ENCODE peak calls at places on chromosomes 11 and 22, in six cellular contexts. M, W, R, Q, C and V are unnamed samples.

GRCh38 chr11:75734491-75735180 is 17.0 kb downstream of the MOGAT2 start:
- DNase-seq in Q (no peak), R (no peak), C (no peak), M (no peak), W (no peak), V (no peak)

GRCh38 chr11:59145534-59145933 is 2.9 kb downstream of the FAM111A start:
- DNase-seq in M (peak; percentile 86), Q (no peak), C (peak; percentile 76), R (no peak), W (no peak), V (peak; percentile 90)

GRCh38 chr11:91819195-91819594 is 405.4 kb upstream of the FAT3 start:
- DNase-seq in C (no peak), M (no peak), R (no peak), Q (no peak), W (no peak), V (no peak)

GRCh38 chr22:30830907-30831306 is 136.2 kb downstream of the OSBP2 start:
- DNase-seq in W (peak; percentile 80), M (peak; percentile 92), R (peak; percentile 36), Q (no peak), C (peak; percentile 96), V (peak; percentile 98)

GRCh38 chr11:108629274-108629673 is 35.6 kb upstream of the DDX10 start:
- DNase-seq in C (no peak), Q (no peak), W (no peak), M (no peak), R (no peak), V (no peak)

GRCh38 chr11:118319031-118319814 is 14.7 kb downstream of the CD3E start:
- DNase-seq in C (no peak), W (no peak), Q (no peak), M (no peak), R (no peak), V (no peak)

GRCh38 chr11:66421492-66422205 is 814 bp downstream of the NPAS4 start:
- DNase-seq in M (peak; percentile 91), W (peak; percentile 77), C (peak; percentile 91), R (peak; percentile 88), Q (peak; percentile 91), V (peak; percentile 90)

GRCh38 chr11:125542709-125543108 is 26.6 kb upstream of the EI24 start:
- DNase-seq in R (no peak), Q (no peak), C (no peak), M (no peak), W (no peak), V (no peak)

GRCh38 chr11:130475426-130476053 is 27.1 kb downstream of the ADAMTS15 start:
- DNase-seq in M (peak; percentile 34), C (no peak), Q (no peak), R (no peak), W (no peak), V (no peak)

GRCh38 chr11:126945319-126945718 is 55.3 kb downstream of the KIRREL3 start:
- DNase-seq in R (no peak), C (no peak), W (no peak), M (no peak), Q (no peak), V (no peak)

GRCh38 chr11:33867996-33868645 is 23.8 kb downstream of the LMO2 start:
- DNase-seq in R (no peak), M (no peak), Q (no peak), C (no peak), W (no peak), V (no peak)

GRCh38 chr11:58739725-58740430 is 8.1 kb upstream of the GLYAT start:
- DNase-seq in W (no peak), Q (no peak), M (no peak), R (no peak), C (no peak), V (peak; percentile 2)

GRCh38 chr22:33328789-33329296 is 270.7 kb upstream of the SYN3 start:
- DNase-seq in C (peak; percentile 51), Q (no peak), W (peak; percentile 27), M (no peak), R (no peak), V (peak; percentile 19)

GRCh38 chr22:43228330-43228729 is 41.4 kb upstream of the TTLL12 start:
- DNase-seq in R (no peak), W (no peak), Q (no peak), M (peak; percentile 55), C (peak; percentile 35), V (peak; percentile 31)

GRCh38 chr11:128720522-128720985 is 26.7 kb downstream of the FLI1 start:
- DNase-seq in M (no peak), C (peak; percentile 47), R (no peak), W (no peak), Q (peak; percentile 88), V (peak; percentile 72)
- H3K4me3 ChIP-seq in M (no peak overlapping the region), C (no peak overlapping the region), R (no peak overlapping the region), W (no peak overlapping the region), Q (peak overlapping the region; percentile 2), V (no peak overlapping the region)

DNA sequence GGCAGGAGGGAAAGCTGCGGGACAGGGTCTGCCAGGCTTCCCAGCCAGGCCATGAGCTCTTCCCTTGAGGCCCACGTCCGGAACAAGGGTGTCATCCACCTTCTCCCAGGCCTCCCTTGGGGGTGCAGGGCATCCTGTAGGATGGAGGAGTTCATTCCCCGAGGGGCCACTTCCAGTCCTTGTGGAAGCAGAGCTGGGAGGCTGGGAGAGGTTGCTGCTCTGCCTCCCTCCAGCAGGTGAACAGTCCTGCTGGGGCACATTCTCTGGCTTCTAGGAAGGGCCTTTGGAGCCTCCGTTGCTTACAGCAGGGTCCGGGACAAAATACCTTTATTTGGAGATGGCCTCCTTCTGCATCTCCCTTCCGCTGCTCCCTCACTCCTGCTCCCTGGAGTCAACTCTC is 3.7 kb upstream of the SHANK2 start:
- DNase-seq in Q (no peak), R (no peak), C (no peak), W (no peak), M (no peak), V (no peak)
- TF ChIP-seq CTCF in Q (no peak), R (peak; percentile 12), C (no peak), W (no peak), M (no peak), V (no peak)

DNA sequence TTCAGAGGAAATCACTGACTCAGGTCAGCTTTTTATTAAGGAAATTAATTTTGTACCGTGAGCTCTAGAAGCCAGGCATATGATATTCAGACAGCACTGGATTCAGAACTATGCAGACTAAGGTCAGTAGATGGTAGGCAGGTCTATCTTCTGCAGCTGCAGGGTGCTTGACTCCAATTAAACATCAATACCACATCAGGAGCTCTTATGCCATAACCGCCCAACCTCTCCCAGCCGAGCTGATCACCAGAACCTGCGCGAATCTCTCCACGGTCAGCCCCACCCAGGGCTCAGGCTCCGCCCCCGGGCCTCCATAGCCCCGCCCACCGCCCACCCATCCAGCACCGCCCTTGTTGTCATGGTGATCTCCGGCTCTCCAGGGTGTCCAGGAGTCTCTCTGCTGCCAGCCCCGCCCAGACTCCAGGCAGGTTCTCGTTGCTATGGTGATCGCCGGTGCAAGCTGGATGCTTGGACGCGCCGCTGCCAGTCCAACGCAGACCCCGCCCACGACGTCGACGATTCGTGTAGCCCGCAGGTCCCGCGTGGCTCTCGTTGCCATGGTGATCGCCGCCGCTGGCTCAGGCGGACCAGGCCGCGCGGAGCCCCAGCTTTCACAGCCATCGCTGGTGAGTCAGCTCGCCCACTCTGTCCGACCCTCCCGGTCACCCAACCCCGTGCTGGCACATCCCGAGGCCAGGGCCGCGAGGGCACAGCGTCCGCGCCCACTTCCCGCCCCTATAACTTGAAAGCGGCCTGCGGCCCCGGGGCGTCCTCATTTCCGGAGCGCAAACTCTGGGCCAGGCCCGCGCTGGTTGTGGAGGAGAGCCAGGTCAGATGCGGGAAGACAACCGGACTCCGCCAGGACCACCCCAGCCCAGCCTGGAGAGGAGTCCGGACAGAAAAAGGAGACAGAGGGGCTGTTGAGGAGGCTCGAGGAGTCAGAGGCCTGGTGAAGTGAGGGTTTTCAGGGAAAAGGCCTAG is at the start of gene RAB36:
- DNase-seq in R (peak; percentile 98), W (peak; percentile 97), M (peak; percentile 100), Q (peak; percentile 99), C (peak; percentile 99), V (peak; percentile 99)
- H3K4me3 ChIP-seq in R (peak within 1 kb of the TSS; percentile 39), W (peak within 1 kb of the TSS; percentile 70), M (peak within 1 kb of the TSS; percentile 76), Q (peak within 1 kb of the TSS; percentile 49), C (peak within 1 kb of the TSS; percentile 59), V (peak within 1 kb of the TSS; percentile 62)

DNA sequence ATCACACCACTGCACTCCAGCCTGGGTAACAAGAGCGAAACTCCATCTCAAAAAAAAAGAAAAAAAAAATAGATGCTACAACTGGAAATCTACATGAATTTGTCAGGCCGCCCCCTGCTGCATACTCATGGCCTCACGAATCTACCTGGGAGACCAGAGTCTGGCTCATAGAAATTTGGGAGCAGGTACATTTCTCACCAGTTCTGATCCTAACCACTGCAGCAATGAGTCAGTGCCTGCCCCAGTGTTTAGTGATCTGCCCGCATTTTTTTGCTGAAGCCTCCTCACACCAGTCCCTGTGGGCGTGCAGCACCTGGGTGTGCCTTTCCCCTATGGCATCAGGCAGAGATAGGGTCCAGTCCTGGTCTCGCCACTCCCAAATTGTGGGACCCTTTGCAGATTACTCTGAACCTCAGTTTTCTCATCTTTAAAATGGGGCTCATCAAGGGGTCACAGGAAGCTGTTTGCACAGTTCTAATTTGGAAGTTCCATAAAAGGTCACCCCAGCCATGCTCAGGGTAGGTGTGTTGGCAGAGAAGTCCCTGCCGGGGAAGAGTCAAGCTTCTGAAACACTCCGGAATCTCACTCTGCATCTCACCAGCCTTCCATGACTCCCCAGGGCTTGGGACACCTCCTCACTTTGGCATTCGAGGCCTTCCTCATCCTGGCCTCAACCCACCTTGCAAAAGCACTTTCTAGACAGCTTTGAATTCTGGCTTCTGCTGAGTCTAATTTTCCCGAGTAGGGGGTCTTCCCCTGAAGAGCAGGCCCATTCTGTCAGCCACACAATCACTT is 39.3 kb upstream of the LINC01488 start:
- DNase-seq in R (no peak), W (no peak), M (no peak), C (no peak), Q (peak; percentile 42), V (peak; percentile 34)
- TF ChIP-seq CTCF in R (no peak), W (no peak), M (no peak), C (no peak), Q (no peak), V (no peak)

GRCh38 chr11:93652161-93652597 is 9.3 kb upstream of the CEP295 start:
- DNase-seq in R (no peak), C (peak; percentile 66), Q (no peak), W (no peak), M (peak; percentile 68), V (peak; percentile 63)

GRCh38 chr11:93653566-93653965 is 7.9 kb upstream of the CEP295 start:
- DNase-seq in W (no peak), R (no peak), M (no peak), Q (no peak), C (no peak), V (no peak)

GRCh38 chr11:93653080-93653479 is 8.4 kb upstream of the CEP295 start:
- DNase-seq in R (no peak), C (no peak), M (no peak), W (no peak), Q (no peak), V (no peak)

GRCh38 chr11:93654266-93654665 is 7.2 kb upstream of the CEP295 start:
- DNase-seq in Q (no peak), C (no peak), W (no peak), M (no peak), R (no peak), V (no peak)

DNA sequence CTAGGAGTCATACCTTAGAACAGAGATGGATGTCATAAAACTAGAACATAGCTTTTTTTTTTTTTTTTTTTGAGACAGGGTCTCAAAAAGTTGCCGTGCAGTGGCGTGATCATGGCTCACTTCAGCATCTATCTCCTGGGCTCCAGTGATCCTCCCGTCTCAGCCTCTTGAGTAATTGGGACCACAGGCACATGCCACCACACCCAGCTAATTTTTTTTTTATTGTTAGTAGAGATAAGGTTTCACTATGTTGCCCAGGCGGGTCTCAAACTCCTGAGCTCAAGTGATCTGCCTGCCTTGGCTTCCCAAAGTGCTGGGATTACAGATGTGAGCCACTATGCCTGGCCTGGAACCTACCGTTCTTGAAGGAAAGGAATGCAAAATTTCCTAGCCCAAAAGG is 8.8 kb upstream of the CEP295 start:
- DNase-seq in W (no peak), M (no peak), Q (no peak), C (no peak), R (no peak), V (no peak)
- H3K4me3 ChIP-seq in W (no peak overlapping the region), M (no peak overlapping the region), Q (no peak overlapping the region), C (no peak overlapping the region), R (no peak overlapping the region), V (no peak overlapping the region)